ENCODE peak calls at places on chromosomes 6 and 20, in eight cellular contexts. One of them, this sample, is unnamed.

GRCh38 chr6:97919046-97919445 is 636.0 kb upstream of the MMS22L start:
- DNase-seq in putamen: no peak
- DNase-seq in lower lobe of right lung: no peak
- DNase-seq in activated T-cell treated with anti-CD3 and anti-CD28 coated beads for 1 hour: no peak
- DNase-seq in lung: no peak
- DNase-seq in T47D: no peak
- DNase-seq in WTC11: no peak
- DNase-seq in iPS DF 19.7: no peak
- DNase-seq in this sample: no peak

GRCh38 chr20:35318502-35319157 is 26.4 kb upstream of the FAM83C start:
- DNase-seq in putamen: no peak
- DNase-seq in lower lobe of right lung: no peak
- DNase-seq in activated T-cell treated with anti-CD3 and anti-CD28 coated beads for 1 hour: no peak
- DNase-seq in lung: peak
- DNase-seq in T47D: peak
- DNase-seq in WTC11: no peak
- DNase-seq in iPS DF 19.7: no peak
- DNase-seq in this sample: peak

GRCh38 chr6:143696327-143697000 is 18.7 kb downstream of the PHACTR2 start:
- DNase-seq in putamen: no peak
- DNase-seq in lower lobe of right lung: no peak
- DNase-seq in activated T-cell treated with anti-CD3 and anti-CD28 coated beads for 1 hour: no peak
- DNase-seq in lung: no peak
- DNase-seq in T47D: peak
- DNase-seq in WTC11: no peak
- DNase-seq in iPS DF 19.7: no peak
- DNase-seq in this sample: no peak

GRCh38 chr20:5973971-5974370 is 23.5 kb downstream of the MCM8 start:
- DNase-seq in putamen: no peak
- DNase-seq in lower lobe of right lung: no peak
- DNase-seq in activated T-cell treated with anti-CD3 and anti-CD28 coated beads for 1 hour: no peak
- DNase-seq in lung: no peak
- DNase-seq in T47D: no peak
- DNase-seq in WTC11: no peak
- DNase-seq in iPS DF 19.7: no peak
- DNase-seq in this sample: no peak

GRCh38 chr20:23629542-23630391 is 8.0 kb downstream of the CST3 start:
- DNase-seq in putamen: no peak
- DNase-seq in lower lobe of right lung: no peak
- DNase-seq in activated T-cell treated with anti-CD3 and anti-CD28 coated beads for 1 hour: no peak
- DNase-seq in lung: no peak
- DNase-seq in T47D: no peak
- DNase-seq in WTC11: no peak
- DNase-seq in iPS DF 19.7: no peak
- DNase-seq in this sample: no peak

GRCh38 chr6:118544105-118544504 is 4.0 kb upstream of the PLN start:
- DNase-seq in putamen: no peak
- DNase-seq in lower lobe of right lung: no peak
- DNase-seq in activated T-cell treated with anti-CD3 and anti-CD28 coated beads for 1 hour: no peak
- DNase-seq in lung: no peak
- DNase-seq in T47D: no peak
- DNase-seq in WTC11: no peak
- DNase-seq in iPS DF 19.7: no peak
- DNase-seq in this sample: no peak

GRCh38 chr6:52840763-52841585 is at the start of gene GSTA5:
- DNase-seq in putamen: no peak
- DNase-seq in lower lobe of right lung: no peak
- DNase-seq in activated T-cell treated with anti-CD3 and anti-CD28 coated beads for 1 hour: no peak
- DNase-seq in lung: no peak
- DNase-seq in T47D: peak
- DNase-seq in WTC11: no peak
- DNase-seq in iPS DF 19.7: no peak
- DNase-seq in this sample: peak

GRCh38 chr6:98833101-98834059 is 994 bp upstream of the POU3F2 start:
- DNase-seq in putamen: peak
- DNase-seq in lower lobe of right lung: peak
- DNase-seq in activated T-cell treated with anti-CD3 and anti-CD28 coated beads for 1 hour: no peak
- DNase-seq in lung: no peak
- DNase-seq in T47D: no peak
- DNase-seq in WTC11: no peak
- DNase-seq in iPS DF 19.7: no peak
- DNase-seq in this sample: no peak

GRCh38 chr6:33696538-33697518 is 14.7 kb downstream of the UQCC2 start:
- DNase-seq in putamen: no peak
- DNase-seq in lower lobe of right lung: peak
- DNase-seq in activated T-cell treated with anti-CD3 and anti-CD28 coated beads for 1 hour: peak
- DNase-seq in lung: peak
- DNase-seq in T47D: no peak
- DNase-seq in WTC11: no peak
- DNase-seq in iPS DF 19.7: no peak
- DNase-seq in this sample: no peak

GRCh38 chr20:37071481-37071911 is 24.3 kb downstream of the RBL1 start:
- DNase-seq in putamen: no peak
- DNase-seq in lower lobe of right lung: no peak
- DNase-seq in activated T-cell treated with anti-CD3 and anti-CD28 coated beads for 1 hour: peak
- DNase-seq in lung: no peak
- DNase-seq in T47D: no peak
- DNase-seq in WTC11: no peak
- DNase-seq in iPS DF 19.7: no peak
- DNase-seq in this sample: no peak